ENCODE peak calls at places on chromosomes 16 and 17, in six cellular contexts. L is NCI-H2081 treated with DMSO at 0.1 percent for 48 hours; E is hippocampal formation; K is GM10248; O is IMR-90; G is stimulated activated CD4-positive, alpha-beta T cell treated with anti-CD3 and anti-CD28 coated beads, Interleukin-15, amount 100 ng/mL, for 1 hour. H is an unnamed sample.
A peak's percentile ranks its signal among the peaks of the same experiment; 100 is the strongest.

GRCh38 chr17:69473801-69474170 is 59.3 kb downstream of the MAP2K6 start:
- DNase-seq in K (no peak), G (no peak), E (no peak), L (no peak), O (peak; percentile 72), H (no peak)

GRCh38 chr16:53911506-53911905 is 207.6 kb downstream of the FTO start:
- DNase-seq in L (no peak), E (no peak), K (no peak), O (no peak), G (no peak), H (no peak)

GRCh38 chr17:48597775-48598631 is 4.4 kb upstream of the HOXB5 start:
- DNase-seq in O (peak; percentile 88), L (no peak), G (no peak), K (peak; percentile 59), E (no peak), H (no peak)

GRCh38 chr17:36616391-36617029 is 15.1 kb downstream of the MRM1 start:
- DNase-seq in G (no peak), L (no peak), K (no peak), O (no peak), E (no peak), H (no peak)

GRCh38 chr16:88634141-88634993 is 4.0 kb upstream of the IL17C start:
- DNase-seq in G (no peak), K (peak; percentile 83), E (no peak), L (no peak), O (peak; percentile 23), H (peak; percentile 41)

GRCh38 chr17:17998934-17999333 is 26.3 kb downstream of the DRC3 start:
- DNase-seq in K (no peak), O (no peak), L (no peak), G (no peak), E (no peak), H (no peak)

GRCh38 chr17:73719588-73720071 is 75.4 kb upstream of the SDK2 start:
- DNase-seq in L (no peak), K (no peak), G (no peak), O (no peak), E (peak; percentile 90), H (no peak)

GRCh38 chr16:86992587-86992986 is 324.6 kb downstream of the C16orf95 start:
- DNase-seq in E (no peak), G (no peak), L (no peak), K (no peak), O (no peak), H (no peak)

GRCh38 chr17:67496286-67496685 is 119.2 kb downstream of the PITPNC1 start:
- DNase-seq in E (no peak), G (no peak), L (no peak), K (no peak), O (peak; percentile 30), H (no peak)

GRCh38 chr17:57523926-57524634 is 221.0 kb downstream of the CCDC182 start:
- DNase-seq in L (no peak), E (no peak), G (no peak), O (peak; percentile 61), K (no peak), H (no peak)

GRCh38 chr17:60679287-60679686 is 1.6 kb downstream of the BCAS3 start:
- DNase-seq in E (no peak), O (no peak), L (no peak), G (no peak), K (no peak), H (no peak)

GRCh38 chr16:23575834-23576233 is 18.3 kb downstream of the UBFD1 start:
- DNase-seq in K (no peak), E (no peak), O (peak; percentile 11), G (no peak), L (no peak), H (no peak)

GRCh38 chr17:10512856-10513255 is 5.5 kb downstream of the MYH1 start:
- DNase-seq in G (no peak), E (no peak), L (no peak), K (no peak), O (no peak), H (no peak)

GRCh38 chr17:77857306-77857555 is 101.3 kb upstream of the TNRC6C start:
- DNase-seq in O (no peak), L (no peak), E (no peak), K (no peak), G (no peak), H (no peak)

GRCh38 chr16:71499775-71500364 is 10.7 kb upstream of the ZNF19 start:
- DNase-seq in K (peak; percentile 70), E (no peak), L (no peak), O (peak; percentile 66), G (no peak), H (no peak)

GRCh38 chr16:76265434-76266045 is 11.7 kb upstream of the CNTNAP4 start:
- DNase-seq in G (no peak), O (peak; percentile 1), L (peak; percentile 0), E (no peak), K (peak; percentile 12), H (no peak)

GRCh38 chr17:78717431-78717980 is 64.6 kb downstream of the CYTH1 start:
- DNase-seq in K (no peak), L (no peak), E (peak; percentile 89), G (no peak), O (peak; percentile 26), H (no peak)

GRCh38 chr16:79169239-79169638 is 431.3 kb downstream of the MAF start:
- DNase-seq in O (no peak), K (no peak), L (no peak), E (peak; percentile 24), G (no peak), H (no peak)

GRCh38 chr16:70448075-70448474 is 6.3 kb upstream of the FCSK start:
- DNase-seq in E (no peak), K (no peak), L (no peak), G (no peak), O (no peak), H (no peak)

GRCh38 chr17:30101686-30102390 is 14.8 kb upstream of the NSRP1 start:
- DNase-seq in G (no peak), E (no peak), L (no peak), O (no peak), K (no peak), H (no peak)

H was measured in amniotic stem cell.